ENCODE peak calls at places on chromosomes 1 and 21, in seven cellular contexts. One of them, this sample, is unnamed.

GRCh38 chr21:33109574-33110339 is 39.8 kb downstream of the OLIG1 start:
- DNase-seq in K562: no peak
- DNase-seq in Panc1: no peak
- DNase-seq in HL-60: peak
- DNase-seq in breast epithelium: no peak
- DNase-seq in HCT116: no peak
- DNase-seq in GM23338: peak
- DNase-seq in this sample: no peak

GRCh38 chr1:59020151-59020997 is 236.5 kb upstream of the JUN start:
- DNase-seq in Panc1: peak
- DNase-seq in GM23338: no peak
- DNase-seq in HL-60: no peak
- DNase-seq in HCT116: no peak
- DNase-seq in breast epithelium: peak
- DNase-seq in K562: peak
- DNase-seq in this sample: peak

GRCh38 chr1:200963076-200963475 is 60.4 kb downstream of the KIF21B start:
- DNase-seq in HCT116: no peak
- DNase-seq in K562: no peak
- DNase-seq in GM23338: no peak
- DNase-seq in HL-60: no peak
- DNase-seq in Panc1: no peak
- DNase-seq in breast epithelium: no peak
- DNase-seq in this sample: no peak

GRCh38 chr21:44255519-44255981 is 6.1 kb downstream of the DNMT3L start:
- DNase-seq in K562: peak
- DNase-seq in HL-60: no peak
- DNase-seq in HCT116: no peak
- DNase-seq in breast epithelium: no peak
- DNase-seq in GM23338: no peak
- DNase-seq in Panc1: no peak
- DNase-seq in this sample: no peak

GRCh38 chr1:246934777-246935176 is 3.0 kb upstream of the AHCTF1 start:
- DNase-seq in HCT116: no peak
- DNase-seq in Panc1: no peak
- DNase-seq in HL-60: no peak
- DNase-seq in GM23338: no peak
- DNase-seq in breast epithelium: no peak
- DNase-seq in K562: no peak
- DNase-seq in this sample: no peak

GRCh38 chr21:24280591-24280990 is 1326.7 kb downstream of the MRPL39 start:
- DNase-seq in K562: no peak
- DNase-seq in Panc1: no peak
- DNase-seq in HCT116: no peak
- DNase-seq in GM23338: no peak
- DNase-seq in breast epithelium: no peak
- DNase-seq in HL-60: no peak
- DNase-seq in this sample: no peak

GRCh38 chr1:23634840-23635642 is 56.6 kb upstream of the RPL11 start:
- DNase-seq in HL-60: peak
- DNase-seq in breast epithelium: peak
- DNase-seq in HCT116: peak
- DNase-seq in K562: peak
- DNase-seq in Panc1: peak
- DNase-seq in GM23338: peak
- DNase-seq in this sample: peak

GRCh38 chr1:228340686-228341449 is 65.8 kb downstream of the TRIM11 start:
- DNase-seq in Panc1: no peak
- DNase-seq in HL-60: no peak
- DNase-seq in HCT116: no peak
- DNase-seq in K562: peak
- DNase-seq in breast epithelium: no peak
- DNase-seq in GM23338: peak
- DNase-seq in this sample: no peak

GRCh38 chr1:70284366-70284765 is 63.2 kb downstream of the SRSF11 start:
- DNase-seq in Panc1: no peak
- DNase-seq in HL-60: no peak
- DNase-seq in K562: no peak
- DNase-seq in GM23338: no peak
- DNase-seq in HCT116: no peak
- DNase-seq in breast epithelium: no peak
- DNase-seq in this sample: no peak

GRCh38 chr1:184191181-184191601 is 139.7 kb downstream of the TSEN15 start:
- DNase-seq in K562: no peak
- DNase-seq in GM23338: peak
- DNase-seq in breast epithelium: no peak
- DNase-seq in Panc1: no peak
- DNase-seq in HL-60: no peak
- DNase-seq in HCT116: no peak
- DNase-seq in this sample: no peak

GRCh38 chr21:28256420-28256831 is 736.3 kb downstream of the LTN1 start:
- DNase-seq in K562: no peak
- DNase-seq in Panc1: no peak
- DNase-seq in HL-60: no peak
- DNase-seq in HCT116: no peak
- DNase-seq in breast epithelium: no peak
- DNase-seq in GM23338: no peak
- DNase-seq in this sample: no peak

GRCh38 chr1:31335007-31335406 is 37.9 kb downstream of the FABP3 start:
- DNase-seq in Panc1: peak
- DNase-seq in breast epithelium: no peak
- DNase-seq in HL-60: no peak
- DNase-seq in K562: peak
- DNase-seq in GM23338: peak
- DNase-seq in HCT116: peak
- DNase-seq in this sample: no peak

GRCh38 chr1:180521474-180522203 is 19.3 kb upstream of the ACBD6 start:
- DNase-seq in GM23338: peak
- DNase-seq in HCT116: peak
- DNase-seq in K562: no peak
- DNase-seq in HL-60: no peak
- DNase-seq in breast epithelium: peak
- DNase-seq in Panc1: no peak
- DNase-seq in this sample: no peak

GRCh38 chr1:38740543-38740942 is 119.0 kb downstream of the RRAGC start:
- DNase-seq in Panc1: no peak
- DNase-seq in K562: no peak
- DNase-seq in HCT116: no peak
- DNase-seq in GM23338: no peak
- DNase-seq in HL-60: no peak
- DNase-seq in breast epithelium: no peak
- DNase-seq in this sample: no peak

GRCh38 chr1:185568155-185569123 is 165.8 kb upstream of the HMCN1 start:
- DNase-seq in HCT116: no peak
- DNase-seq in Panc1: no peak
- DNase-seq in HL-60: no peak
- DNase-seq in breast epithelium: no peak
- DNase-seq in GM23338: no peak
- DNase-seq in K562: no peak
- DNase-seq in this sample: no peak

GRCh38 chr21:33640697-33641338 is 723 bp downstream of the CRYZL1 start:
- DNase-seq in GM23338: peak
- DNase-seq in breast epithelium: no peak
- DNase-seq in HL-60: no peak
- DNase-seq in Panc1: no peak
- DNase-seq in K562: peak
- DNase-seq in HCT116: peak
- DNase-seq in this sample: no peak

GRCh38 chr1:35031103-35031452 is 667 bp downstream of the ZMYM6 start:
- DNase-seq in GM23338: peak
- DNase-seq in HCT116: no peak
- DNase-seq in Panc1: peak
- DNase-seq in breast epithelium: no peak
- DNase-seq in HL-60: peak
- DNase-seq in K562: peak
- DNase-seq in this sample: no peak

GRCh38 chr1:84957956-84958355 is 39.0 kb downstream of the MCOLN2 start:
- DNase-seq in K562: no peak
- DNase-seq in HCT116: no peak
- DNase-seq in GM23338: no peak
- DNase-seq in Panc1: no peak
- DNase-seq in breast epithelium: no peak
- DNase-seq in HL-60: no peak
- DNase-seq in this sample: no peak

GRCh38 chr1:84963021-84963420 is 33.9 kb downstream of the MCOLN2 start:
- DNase-seq in HCT116: no peak
- DNase-seq in breast epithelium: no peak
- DNase-seq in Panc1: no peak
- DNase-seq in GM23338: no peak
- DNase-seq in HL-60: no peak
- DNase-seq in K562: no peak
- DNase-seq in this sample: no peak

GRCh38 chr1:84961316-84961715 is 35.6 kb downstream of the MCOLN2 start:
- DNase-seq in HCT116: no peak
- DNase-seq in GM23338: no peak
- DNase-seq in HL-60: no peak
- DNase-seq in K562: no peak
- DNase-seq in Panc1: no peak
- DNase-seq in breast epithelium: no peak
- DNase-seq in this sample: no peak

GRCh38 chr1:84959294-84959693 is 37.6 kb downstream of the MCOLN2 start:
- DNase-seq in breast epithelium: no peak
- DNase-seq in HL-60: no peak
- DNase-seq in HCT116: no peak
- DNase-seq in Panc1: no peak
- DNase-seq in GM23338: no peak
- DNase-seq in K562: no peak
- DNase-seq in this sample: no peak

DNA sequence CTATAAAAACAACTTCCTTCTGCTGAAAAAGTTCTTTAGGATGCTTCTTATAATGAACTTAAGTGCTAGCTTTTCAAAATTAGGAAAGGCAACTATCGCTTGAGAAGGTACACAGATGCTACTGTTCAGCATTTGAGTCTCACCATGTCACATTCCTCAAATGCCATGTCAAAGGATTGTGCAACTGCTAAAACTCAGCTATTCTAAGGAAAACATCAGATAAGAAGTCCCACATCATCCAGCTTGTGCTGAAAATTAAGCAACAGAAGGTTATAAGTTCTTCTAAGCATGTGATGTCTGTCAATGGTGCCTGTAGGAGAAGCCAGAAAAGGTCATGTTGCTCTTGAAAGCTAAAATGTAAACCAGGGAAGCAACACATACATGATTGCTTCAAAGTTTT is 36.5 kb downstream of the MCOLN2 start:
- DNase-seq in GM23338: no peak
- DNase-seq in K562: no peak
- DNase-seq in Panc1: no peak
- DNase-seq in HL-60: no peak
- DNase-seq in HCT116: no peak
- DNase-seq in breast epithelium: no peak
- DNase-seq in this sample: no peak
- H3K27ac ChIP-seq in GM23338: no peak
- H3K27ac ChIP-seq in K562: no peak
- H3K27ac ChIP-seq in Panc1: no peak
- H3K27ac ChIP-seq in HL-60: no peak
- H3K27ac ChIP-seq in HCT116: no peak
- H3K27ac ChIP-seq in breast epithelium: no peak
- H3K27ac ChIP-seq in this sample: no peak

DNA sequence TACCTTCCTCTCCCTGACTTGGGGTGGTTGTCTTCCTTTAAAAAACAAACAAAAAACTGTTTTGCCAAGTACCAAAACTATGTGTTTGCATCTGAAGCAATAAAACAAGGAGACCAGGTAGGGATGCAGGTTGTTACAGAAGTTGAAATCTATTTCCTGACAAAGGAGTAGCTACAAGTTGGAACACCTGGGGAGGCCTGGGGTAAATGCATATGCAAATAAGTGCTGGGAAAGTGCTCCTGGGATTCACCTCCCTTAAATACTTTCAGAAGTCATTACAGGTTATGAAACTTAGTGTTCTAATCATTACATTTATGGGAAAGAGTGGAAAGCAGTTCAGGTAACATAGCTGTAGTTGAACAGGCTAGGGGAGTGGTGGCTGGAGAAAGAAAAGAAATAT is 1.9 kb upstream of the TSNAX start:
- DNase-seq in Panc1: no peak
- DNase-seq in breast epithelium: no peak
- DNase-seq in HCT116: no peak
- DNase-seq in K562: no peak
- DNase-seq in HL-60: no peak
- DNase-seq in GM23338: peak
- DNase-seq in this sample: no peak
- H3K4me3 ChIP-seq in Panc1: no peak
- H3K4me3 ChIP-seq in breast epithelium: no peak
- H3K4me3 ChIP-seq in HCT116: no peak
- H3K4me3 ChIP-seq in K562: no peak
- H3K4me3 ChIP-seq in HL-60: no peak
- H3K4me3 ChIP-seq in GM23338: no peak
- H3K4me3 ChIP-seq in this sample: no peak

GRCh38 chr1:234619794-234620247 is 9.8 kb upstream of the IRF2BP2 start:
- DNase-seq in HL-60: no peak
- DNase-seq in GM23338: no peak
- DNase-seq in K562: no peak
- DNase-seq in HCT116: no peak
- DNase-seq in breast epithelium: no peak
- DNase-seq in Panc1: no peak
- DNase-seq in this sample: no peak
- TF ChIP-seq POLR2AphosphoS5 in HL-60: no peak
- TF ChIP-seq POLR2AphosphoS5 in GM23338: no peak
- TF ChIP-seq POLR2AphosphoS5 in K562: no peak
- TF ChIP-seq POLR2AphosphoS5 in HCT116: no peak
- TF ChIP-seq POLR2AphosphoS5 in breast epithelium: no peak
- TF ChIP-seq POLR2AphosphoS5 in Panc1: no peak
- TF ChIP-seq POLR2AphosphoS5 in this sample: no peak

GRCh38 chr21:41895643-41896493 is 16.7 kb upstream of the PRDM15 start:
- DNase-seq in K562: peak
- DNase-seq in HCT116: no peak
- DNase-seq in HL-60: no peak
- DNase-seq in breast epithelium: no peak
- DNase-seq in GM23338: peak
- DNase-seq in Panc1: no peak
- DNase-seq in this sample: no peak
- H3K27ac ChIP-seq in K562: peak
- H3K27ac ChIP-seq in HCT116: no peak
- H3K27ac ChIP-seq in HL-60: no peak
- H3K27ac ChIP-seq in breast epithelium: no peak
- H3K27ac ChIP-seq in GM23338: no peak
- H3K27ac ChIP-seq in Panc1: no peak
- H3K27ac ChIP-seq in this sample: no peak

GRCh38 chr21:26490771-26491170 is 82.3 kb downstream of the CYYR1 start:
- DNase-seq in GM23338: peak
- DNase-seq in HCT116: no peak
- DNase-seq in Panc1: no peak
- DNase-seq in K562: no peak
- DNase-seq in breast epithelium: no peak
- DNase-seq in HL-60: no peak
- DNase-seq in this sample: no peak
- H3K4me3 ChIP-seq in GM23338: no peak
- H3K4me3 ChIP-seq in HCT116: no peak
- H3K4me3 ChIP-seq in Panc1: no peak
- H3K4me3 ChIP-seq in K562: no peak
- H3K4me3 ChIP-seq in breast epithelium: no peak
- H3K4me3 ChIP-seq in HL-60: no peak
- H3K4me3 ChIP-seq in this sample: no peak